ENCODE peak calls at places on chromosomes 7 and 10, in seven cellular contexts. D is cardiac muscle cell, B is psoas muscle, S is pancreas, K is astrocyte, W is kidney epithelial cell, N is heart left ventricle. I is an unnamed sample. For H3K36me3, the result is how much of the 10 kb centered on the place peaks cover.

GRCh38 chr10:80356563-80356999 is at the start of the genes DYDC1 and DYDC2:
- DNase-seq in D (peak), B (peak), S (peak), K (peak), W (peak), N (peak), I (no peak)

GRCh38 chr10:6083523-6084475 is 5.0 kb upstream of the RBM17 start:
- DNase-seq in D (peak), B (no peak), S (no peak), K (peak), W (no peak), N (no peak), I (no peak)

GRCh38 chr10:18238875-18239485 is 98.8 kb downstream of the CACNB2 start:
- DNase-seq in D (peak), B (no peak), S (no peak), K (peak), W (no peak), N (no peak), I (no peak)

GRCh38 chr10:71765176-71765906 is 8.0 kb downstream of the VSIR start:
- DNase-seq in D (peak), B (peak), S (no peak), K (peak), W (no peak), N (peak), I (no peak)

GRCh38 chr7:118054529-118054928 is 129.4 kb upstream of the LSM8 start:
- DNase-seq in D (no peak), B (no peak), S (no peak), K (no peak), W (no peak), N (no peak), I (no peak)

GRCh38 chr7:90453259-90453891 is 16.1 kb upstream of the PTTG1IP2 start:
- DNase-seq in D (no peak), B (no peak), S (no peak), K (no peak), W (no peak), N (no peak), I (no peak)

GRCh38 chr7:94591185-94591584 is 64.7 kb downstream of the SGCE start:
- DNase-seq in D (no peak), B (no peak), S (no peak), K (no peak), W (no peak), N (no peak), I (no peak)

GRCh38 chr7:42183547-42183946 is 53.5 kb downstream of the GLI3 start:
- DNase-seq in D (no peak), B (no peak), S (no peak), K (no peak), W (no peak), N (no peak), I (no peak)

GRCh38 chr7:40566879-40567278 is 432.1 kb downstream of the SUGCT start:
- DNase-seq in D (no peak), B (no peak), S (no peak), K (no peak), W (no peak), N (no peak), I (no peak)

GRCh38 chr10:126955934-126956711 is 50.9 kb downstream of the DOCK1 start:
- DNase-seq in D (no peak), B (no peak), S (no peak), K (no peak), W (no peak), N (no peak), I (no peak)

GRCh38 chr10:84194424-84195043 is at the start of gene CDHR1:
- DNase-seq in D (peak), B (no peak), S (no peak), K (no peak), W (no peak), N (peak), I (no peak)

GRCh38 chr7:151408839-151409554 is 841 bp downstream of the WDR86 start:
- DNase-seq in D (peak), B (peak), S (no peak), K (no peak), W (no peak), N (no peak), I (no peak)

GRCh38 chr7:43758861-43759683 is 592 bp downstream of the BLVRA start:
- DNase-seq in D (peak), B (peak), S (peak), K (peak), W (no peak), N (peak), I (no peak)

GRCh38 chr7:43834463-43835251 is 34.7 kb downstream of the MRPS24 start:
- DNase-seq in D (peak), B (no peak), S (no peak), K (peak), W (no peak), N (no peak), I (no peak)

GRCh38 chr7:148916186-148916585 is 32.1 kb upstream of the EZH2 start:
- DNase-seq in D (peak), B (no peak), S (no peak), K (peak), W (no peak), N (no peak), I (peak)

GRCh38 chr7:44750424-44750823 is 1.8 kb downstream of the ZMIZ2 start:
- DNase-seq in D (no peak), B (no peak), S (no peak), K (no peak), W (no peak), N (no peak), I (no peak)

GRCh38 chr10:31926154-31926553 is 2.5 kb downstream of the ARHGAP12 start:
- DNase-seq in D (no peak), B (no peak), S (no peak), K (no peak), W (no peak), N (no peak), I (no peak)

GRCh38 chr7:39825391-39825790 is 124.7 kb upstream of the CDK13 start:
- DNase-seq in D (no peak), B (no peak), S (no peak), K (no peak), W (no peak), N (no peak), I (no peak)

GRCh38 chr10:31952066-31952465 is 23.4 kb upstream of the ARHGAP12 start:
- DNase-seq in D (no peak), B (no peak), S (no peak), K (no peak), W (no peak), N (no peak), I (no peak)

GRCh38 chr10:4720463-4720862 is 105.5 kb upstream of the AKR1E2 start:
- DNase-seq in D (peak), B (no peak), S (no peak), K (no peak), W (no peak), N (no peak), I (no peak)

DNA sequence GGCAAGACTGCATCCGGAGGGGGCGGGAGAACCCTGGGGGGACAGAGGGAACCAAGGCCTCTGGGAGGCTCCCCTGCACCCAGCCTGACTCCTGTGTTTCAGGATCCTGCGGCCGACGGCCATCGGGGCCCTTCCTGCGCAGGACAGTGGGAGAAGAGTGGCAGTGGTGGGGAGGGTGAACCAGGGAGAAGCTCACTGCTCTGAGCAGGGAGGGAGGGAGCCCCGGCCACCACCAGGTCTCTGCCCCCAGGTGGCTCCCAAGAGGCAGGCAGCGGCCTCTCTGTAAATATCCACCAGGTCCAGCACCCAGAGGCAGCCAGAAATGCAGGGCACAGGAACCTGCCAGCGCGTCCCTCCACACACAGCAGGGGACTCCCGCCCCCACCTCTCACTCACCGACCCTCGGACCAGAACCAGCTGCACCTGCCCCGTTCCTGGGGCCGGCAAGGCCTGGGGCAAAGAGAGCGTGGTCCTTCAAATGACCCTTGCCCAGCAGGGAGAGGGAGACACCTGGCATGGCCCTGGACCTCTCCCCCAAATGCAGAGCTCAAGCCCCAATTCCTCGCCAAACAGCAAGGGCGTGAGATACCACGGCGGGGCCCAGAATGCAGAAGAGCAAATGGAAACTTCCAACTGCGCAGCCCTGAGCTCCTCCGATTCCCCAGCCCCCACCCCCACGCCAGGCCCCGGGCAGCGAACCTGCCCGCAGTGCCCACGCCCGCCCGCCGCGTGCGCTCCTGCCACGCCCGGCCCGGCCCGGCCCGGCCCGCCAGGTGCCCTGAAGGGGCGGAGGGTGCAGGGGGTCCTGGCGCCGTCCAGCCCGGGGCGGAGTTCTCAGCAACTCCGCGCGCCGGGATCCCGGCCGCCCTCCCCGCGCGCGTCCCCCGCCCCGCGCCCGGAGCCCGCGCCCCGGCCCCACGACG is 805 bp downstream of the RASGEF1A start:
- DNase-seq in D (no peak), B (no peak), S (peak), K (no peak), W (no peak), N (no peak), I (no peak)
- TF ChIP-seq CTCF in D (no peak), B (peak), S (peak), K (no peak), W (peak), N (no peak), I (no peak)

GRCh38 chr10:132468651-132469050 is 68.9 kb upstream of the INPP5A start:
- DNase-seq in D (no peak), B (peak), S (no peak), K (no peak), W (no peak), N (peak), I (no peak)

GRCh38 chr10:132466520-132467463 is 69.8 kb downstream of the PWWP2B start:
- DNase-seq in D (no peak), B (peak), S (no peak), K (no peak), W (no peak), N (peak), I (no peak)

GRCh38 chr10:132468201-132468600 is 69.4 kb upstream of the INPP5A start:
- DNase-seq in D (no peak), B (no peak), S (no peak), K (no peak), W (no peak), N (no peak), I (no peak)

GRCh38 chr10:132465889-132466519 is 69.0 kb downstream of the PWWP2B start:
- DNase-seq in D (no peak), B (peak), S (no peak), K (no peak), W (no peak), N (peak), I (no peak)

GRCh38 chr10:132467464-132468149 is 70.0 kb upstream of the INPP5A start:
- DNase-seq in D (no peak), B (peak), S (no peak), K (no peak), W (no peak), N (peak), I (no peak)
- H3K4me3 ChIP-seq in D (no peak), B (no peak), S (no peak), K (no peak), W (no peak), N (no peak), I (no peak)

GRCh38 chr7:100684534-100685042 is 9.5 kb downstream of the GIGYF1 start:
- DNase-seq in D (no peak), B (no peak), S (no peak), K (no peak), W (no peak), N (no peak), I (no peak)
- H3K36me3 ChIP-seq in D (under half), B (half or more), S (under half), K (under half), W (under half), N (under half), I (half or more)

DNA sequence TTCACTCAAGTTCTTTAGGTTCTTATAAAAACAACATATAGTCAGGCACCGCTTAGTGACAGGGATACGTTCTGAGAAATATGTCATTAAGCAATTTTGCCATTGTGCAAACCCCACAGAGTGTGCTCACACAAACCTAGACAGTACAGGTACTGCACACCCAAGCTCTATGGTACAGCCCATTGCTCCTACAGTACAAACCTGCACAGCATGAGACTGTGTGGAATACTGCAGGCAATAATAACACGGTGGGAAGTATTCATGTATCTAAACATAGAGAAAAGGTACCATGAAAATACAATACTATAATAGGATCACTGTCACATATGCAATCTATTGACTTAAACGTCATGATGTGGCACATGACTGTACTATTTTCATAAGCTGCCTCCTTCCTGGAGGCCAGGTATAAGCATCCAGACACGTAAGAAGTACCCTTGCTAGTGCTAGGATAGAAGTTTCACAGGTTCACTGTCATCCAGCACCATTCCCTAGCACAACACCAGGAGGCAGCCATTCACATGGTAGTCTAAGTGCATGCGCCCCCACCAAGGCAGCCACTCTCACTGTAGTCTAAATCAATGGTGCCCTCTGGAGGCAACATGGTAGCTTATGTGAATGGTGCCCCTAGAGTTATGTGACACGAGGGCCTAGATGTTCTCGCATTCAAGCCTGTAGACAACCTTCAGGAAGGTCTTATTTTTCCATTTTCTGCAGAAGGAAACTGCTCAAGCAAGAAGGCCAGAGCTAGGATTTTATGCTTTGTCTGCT is 98.5 kb downstream of the ARHGAP22 start:
- DNase-seq in D (peak), B (no peak), S (no peak), K (no peak), W (no peak), N (peak), I (no peak)
- TF ChIP-seq CTCF in D (peak), B (peak), S (no peak), K (peak), W (no peak), N (peak), I (peak)

GRCh38 chr10:124681091-124681490 is 63.1 kb downstream of the FAM53B start:
- DNase-seq in D (no peak), B (peak), S (no peak), K (no peak), W (no peak), N (peak), I (no peak)

GRCh38 chr10:124680675-124681074 is 63.5 kb downstream of the FAM53B start:
- DNase-seq in D (peak), B (peak), S (no peak), K (no peak), W (no peak), N (peak), I (no peak)

GRCh38 chr10:124677871-124678565 is 66.2 kb downstream of the FAM53B start:
- DNase-seq in D (peak), B (peak), S (no peak), K (no peak), W (no peak), N (peak), I (no peak)

GRCh38 chr10:124678566-124679240 is 65.5 kb downstream of the FAM53B start:
- DNase-seq in D (no peak), B (peak), S (no peak), K (no peak), W (no peak), N (no peak), I (no peak)

DNA sequence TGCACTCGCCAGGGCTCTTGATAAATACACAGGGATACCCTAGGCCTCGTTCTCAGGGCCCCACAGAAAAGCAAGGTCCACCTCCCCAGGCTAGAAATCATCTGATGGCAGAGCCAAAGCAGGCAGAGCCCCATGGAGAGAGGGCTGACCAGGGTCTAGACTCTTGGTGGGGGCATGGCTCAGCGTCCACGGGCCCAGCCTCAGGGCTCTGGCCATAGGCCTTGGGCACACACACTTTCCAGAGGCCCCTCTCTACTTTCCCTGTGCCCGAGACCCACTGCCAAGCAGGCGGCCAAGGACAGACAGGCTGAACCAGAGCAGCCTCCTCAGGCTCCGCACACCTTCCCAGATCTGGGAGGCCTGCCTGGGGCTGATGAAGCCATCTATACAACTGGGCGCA is 64.8 kb downstream of the FAM53B start:
- DNase-seq in D (no peak), B (peak), S (no peak), K (no peak), W (no peak), N (no peak), I (no peak)
- H3K4me3 ChIP-seq in D (no peak), B (no peak), S (no peak), K (no peak), W (no peak), N (no peak), I (no peak)

DNA sequence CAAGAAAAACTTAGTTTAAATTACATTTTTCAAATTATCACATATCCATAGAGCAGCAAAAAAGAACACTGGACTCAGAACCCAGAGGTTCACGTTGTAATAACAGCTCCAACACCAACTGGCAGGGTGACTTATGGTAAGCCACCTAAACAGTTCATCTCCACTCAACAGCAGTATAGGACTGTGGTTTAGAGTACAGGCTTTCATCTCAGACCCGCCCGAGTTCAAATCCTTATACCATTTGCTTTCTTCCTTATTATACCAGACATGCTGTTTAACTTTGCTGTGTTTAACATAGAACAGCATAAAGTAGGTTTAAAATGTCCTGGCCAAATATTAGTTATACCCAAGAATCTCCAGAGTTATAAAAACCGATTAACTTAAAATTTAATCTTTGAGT is 97.9 kb downstream of the ARHGAP21 start:
- DNase-seq in D (no peak), B (no peak), S (no peak), K (no peak), W (no peak), N (no peak), I (no peak)
- H3K36me3 ChIP-seq in D (under half), B (under half), S (under half), K (under half), W (under half), N (under half), I (under half)

GRCh38 chr7:130894146-130895005 is 160.4 kb upstream of the KLF14 start:
- DNase-seq in D (peak), B (peak), S (peak), K (peak), W (no peak), N (peak), I (no peak)

GRCh38 chr7:130897515-130898419 is 163.8 kb upstream of the KLF14 start:
- DNase-seq in D (no peak), B (no peak), S (no peak), K (no peak), W (no peak), N (no peak), I (no peak)

GRCh38 chr7:130895006-130895750 is 161.2 kb upstream of the KLF14 start:
- DNase-seq in D (no peak), B (no peak), S (no peak), K (no peak), W (no peak), N (no peak), I (no peak)

GRCh38 chr7:130896898-130897514 is 163.0 kb upstream of the KLF14 start:
- DNase-seq in D (peak), B (peak), S (peak), K (peak), W (no peak), N (peak), I (no peak)

DNA sequence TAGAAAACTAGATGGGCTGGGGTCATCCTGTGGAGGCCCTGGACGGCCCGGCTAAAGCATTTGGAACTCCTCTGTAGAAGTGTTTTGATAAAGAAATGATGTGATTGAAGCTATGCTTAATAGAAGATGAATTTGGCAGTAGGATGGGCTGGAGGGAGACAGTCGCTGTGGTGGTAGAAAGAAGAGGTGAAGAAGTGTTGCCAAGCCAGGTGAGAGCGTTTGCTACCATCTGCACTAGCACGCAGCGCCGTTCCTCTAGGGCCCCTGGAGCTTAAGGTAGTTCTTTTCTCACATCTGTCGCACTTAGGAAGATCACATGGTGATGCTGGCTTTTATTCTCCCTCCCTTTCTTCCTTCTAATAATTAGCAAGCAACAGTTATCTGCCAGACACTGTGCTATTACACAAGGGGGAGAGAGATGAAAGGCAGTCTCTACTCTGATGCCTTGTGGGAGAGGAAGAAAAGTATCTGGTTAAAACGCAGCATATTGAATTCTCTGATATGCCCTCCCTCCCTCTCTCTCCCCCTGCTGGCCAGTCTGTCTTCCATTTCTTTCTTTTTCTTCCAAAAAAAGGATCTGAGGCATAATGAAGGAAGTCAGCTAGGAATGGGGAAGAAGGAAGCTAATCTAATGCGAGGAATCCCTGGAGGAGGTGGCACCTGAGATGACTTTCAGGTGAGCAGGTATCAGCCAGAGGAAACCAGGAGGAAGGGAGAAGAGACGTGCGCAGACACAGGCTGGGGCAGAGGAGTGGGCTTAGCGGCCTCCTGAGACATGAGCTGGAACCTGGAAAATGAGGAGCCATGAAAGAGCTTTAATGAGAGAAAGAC is 162.3 kb upstream of the KLF14 start:
- DNase-seq in D (peak), B (no peak), S (no peak), K (no peak), W (no peak), N (no peak), I (no peak)
- TF ChIP-seq CTCF in D (peak), B (peak), S (no peak), K (peak), W (peak), N (no peak), I (peak)

I was measured in BJ.